ENCODE peak calls at places on chromosome 18, in four cellular contexts. J, C, U and T are unnamed samples.

GRCh38 chr18:53764086-53764485 is 460.4 kb downstream of the MBD2 start:
- DNase-seq in J (no peak), C (no peak), U (no peak), T (no peak)

GRCh38 chr18:58417752-58418151 is 211.1 kb downstream of the ALPK2 start:
- DNase-seq in J (peak), C (no peak), U (no peak), T (no peak)

GRCh38 chr18:46096651-46097300 is 1.3 kb downstream of the ATP5F1A start:
- DNase-seq in J (no peak), C (no peak), U (no peak), T (peak)

GRCh38 chr18:58337688-58338087 is 291.2 kb downstream of the ALPK2 start:
- DNase-seq in J (no peak), C (no peak), U (no peak), T (no peak)

GRCh38 chr18:24197412-24197811 is 58.5 kb downstream of the CABYR start:
- DNase-seq in J (no peak), C (no peak), U (no peak), T (no peak)

GRCh38 chr18:29147944-29148343 is 971.0 kb upstream of the CDH2 start:
- DNase-seq in J (no peak), C (no peak), U (no peak), T (no peak)

GRCh38 chr18:12621737-12622306 is 36.1 kb downstream of the SPIRE1 start:
- DNase-seq in J (peak), C (no peak), U (no peak), T (no peak)

GRCh38 chr18:48295586-48296311 is 113.4 kb downstream of the ZBTB7C start:
- DNase-seq in J (no peak), C (no peak), U (no peak), T (peak)

GRCh38 chr18:53984021-53984420 is 240.4 kb downstream of the MBD2 start:
- DNase-seq in J (no peak), C (no peak), U (no peak), T (no peak)

GRCh38 chr18:61471832-61472406 is 138.7 kb downstream of the CDH20 start:
- DNase-seq in J (no peak), C (no peak), U (no peak), T (no peak)

GRCh38 chr18:67628674-67629073 is 112.2 kb upstream of the DSEL start:
- DNase-seq in J (no peak), C (no peak), U (no peak), T (no peak)

GRCh38 chr18:33579147-33579867 is 1.3 kb downstream of the ASXL3 start:
- DNase-seq in J (no peak), C (no peak), U (no peak), T (no peak)

GRCh38 chr18:80223581-80224148 is 23.6 kb downstream of the PARD6G start:
- DNase-seq in J (no peak), C (no peak), U (no peak), T (no peak)

GRCh38 chr18:35112696-35113095 is 71.5 kb downstream of the MAPRE2 start:
- DNase-seq in J (no peak), C (no peak), U (no peak), T (no peak)

GRCh38 chr18:37322497-37323035 is 243.0 kb downstream of the CELF4 start:
- DNase-seq in J (peak), C (no peak), U (no peak), T (peak)

GRCh38 chr18:70295633-70296188 is 6.9 kb downstream of the SOCS6 start:
- DNase-seq in J (no peak), C (no peak), U (no peak), T (no peak)

GRCh38 chr18:30945769-30946168 is 96.8 kb downstream of the DSC3 start:
- DNase-seq in J (no peak), C (no peak), U (no peak), T (no peak)

GRCh38 chr18:9918016-9918680 is 4.3 kb downstream of the VAPA start:
- DNase-seq in J (no peak), C (no peak), U (no peak), T (no peak)

GRCh38 chr18:75052475-75052874 is 156.5 kb downstream of the PTGR3 start:
- DNase-seq in J (no peak), C (no peak), U (no peak), T (no peak)

GRCh38 chr18:74654637-74655036 is 57.0 kb downstream of the ZNF407 start:
- DNase-seq in J (no peak), C (no peak), U (no peak), T (no peak)

GRCh38 chr18:66813138-66813537 is 209.2 kb upstream of the CDH19 start:
- DNase-seq in J (no peak), C (no peak), U (no peak), T (no peak)

GRCh38 chr18:21682276-21683051 is 22.1 kb downstream of the ABHD3 start:
- DNase-seq in J (no peak), C (no peak), U (peak), T (peak)

GRCh38 chr18:21275645-21276044 is 33.6 kb downstream of the GREB1L start:
- DNase-seq in J (no peak), C (no peak), U (no peak), T (no peak)